ENCODE peak calls at places on chromosomes 3 and 15, in six cellular contexts. I is tibial artery, G is colonic mucosa, J is HepG2, H is breast epithelium, A is adrenal gland. K is an unnamed sample. For H3K4me1, the result is how much of the 10 kb centered on the place peaks cover.

GRCh38 chr3:197364410-197365071 is 66.1 kb upstream of the DLG1 start:
- DNase-seq in I (no peak), G (no peak), J (peak), H (no peak), A (no peak), K (no peak)

GRCh38 chr3:194537732-194538247 is 51.0 kb upstream of the ATP13A3 start:
- DNase-seq in I (no peak), G (peak), J (peak), H (no peak), A (peak), K (peak)

GRCh38 chr3:52095990-52096775 is 39.8 kb upstream of the DUSP7 start:
- DNase-seq in I (no peak), G (no peak), J (no peak), H (no peak), A (no peak), K (peak)

GRCh38 chr15:100929641-100930042 is 10.5 kb downstream of the LRRK1 start:
- DNase-seq in I (no peak), G (no peak), J (no peak), H (no peak), A (no peak), K (no peak)

GRCh38 chr3:123834631-123835030 is 49.5 kb downstream of the MYLK start:
- DNase-seq in I (no peak), G (no peak), J (no peak), H (no peak), A (no peak), K (no peak)

GRCh38 chr3:117054551-117054950 is 345.0 kb downstream of the TUSC7 start:
- DNase-seq in I (no peak), G (no peak), J (no peak), H (no peak), A (no peak), K (no peak)

GRCh38 chr15:41010335-41010734 is 57.1 kb downstream of the CHAC1 start:
- DNase-seq in I (no peak), G (no peak), J (no peak), H (no peak), A (no peak), K (no peak)

GRCh38 chr15:80695911-80696651 is 971 bp downstream of the ABHD17C start:
- DNase-seq in I (no peak), G (peak), J (peak), H (no peak), A (peak), K (peak)

GRCh38 chr3:78967061-78967460 is 800.7 kb downstream of the ROBO1 start:
- DNase-seq in I (no peak), G (no peak), J (no peak), H (no peak), A (no peak), K (no peak)

GRCh38 chr3:132723551-132723950 is 1.3 kb upstream of the NPHP3 start:
- DNase-seq in I (no peak), G (no peak), J (no peak), H (no peak), A (no peak), K (no peak)

GRCh38 chr15:93321881-93322282 is 232.9 kb upstream of the RGMA start:
- DNase-seq in I (no peak), G (no peak), J (peak), H (peak), A (no peak), K (no peak)

GRCh38 chr3:142118911-142119310 is 30.4 kb downstream of the TFDP2 start:
- DNase-seq in I (no peak), G (no peak), J (no peak), H (no peak), A (no peak), K (no peak)

GRCh38 chr3:150068440-150069157 is 97.9 kb upstream of the PFN2 start:
- DNase-seq in I (no peak), G (no peak), J (no peak), H (no peak), A (no peak), K (no peak)

GRCh38 chr3:105140899-105141367 is 225.8 kb upstream of the ALCAM start:
- DNase-seq in I (no peak), G (no peak), J (no peak), H (no peak), A (no peak), K (no peak)

GRCh38 chr3:105145516-105145915 is 221.2 kb upstream of the ALCAM start:
- DNase-seq in I (no peak), G (no peak), J (no peak), H (no peak), A (no peak), K (no peak)

GRCh38 chr3:105139851-105140560 is 226.7 kb upstream of the ALCAM start:
- DNase-seq in I (no peak), G (no peak), J (no peak), H (no peak), A (no peak), K (no peak)

GRCh38 chr3:105144837-105145236 is 221.9 kb upstream of the ALCAM start:
- DNase-seq in I (no peak), G (no peak), J (no peak), H (no peak), A (no peak), K (no peak)
- H3K4me1 ChIP-seq in I (under half), G (under half), J (under half), H (under half), A (under half), K (under half)

GRCh38 chr15:33022629-33023028 is 171.9 kb downstream of the FMN1 start:
- DNase-seq in I (peak), G (peak), J (no peak), H (peak), A (peak), K (peak)

GRCh38 chr15:33019354-33019981 is 175.0 kb downstream of the FMN1 start:
- DNase-seq in I (no peak), G (no peak), J (no peak), H (no peak), A (no peak), K (no peak)

GRCh38 chr15:33016405-33017024 is 178.0 kb downstream of the FMN1 start:
- DNase-seq in I (no peak), G (no peak), J (no peak), H (no peak), A (no peak), K (no peak)

GRCh38 chr15:33026614-33027013 is 167.9 kb downstream of the FMN1 start:
- DNase-seq in I (no peak), G (peak), J (no peak), H (no peak), A (no peak), K (no peak)

DNA sequence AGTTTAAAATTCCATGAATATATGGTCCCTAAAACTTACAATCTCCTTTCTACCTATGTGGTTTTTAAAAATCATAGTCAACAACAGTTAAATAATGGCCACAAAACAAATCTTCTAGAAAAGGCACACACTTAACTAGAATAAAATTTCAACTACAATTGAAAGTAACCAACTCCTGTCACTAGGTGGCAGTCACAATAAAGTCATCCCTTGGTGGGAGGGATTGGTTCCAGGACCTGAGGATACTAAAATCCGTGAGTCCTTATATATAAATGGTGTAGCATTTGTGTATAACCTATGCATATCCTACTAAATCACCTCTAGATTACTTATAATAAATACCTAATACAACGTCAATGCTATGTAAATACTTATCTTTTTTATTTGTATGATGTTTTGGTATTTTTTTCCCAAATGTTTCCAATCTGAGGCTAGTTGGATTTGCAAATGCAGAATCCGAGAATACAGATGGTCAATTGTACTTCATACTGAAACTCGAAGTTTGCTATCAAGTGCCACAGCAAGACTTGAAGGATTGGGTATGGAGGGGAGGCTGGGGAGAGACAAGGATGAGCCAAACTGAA is 172.6 kb downstream of the FMN1 start:
- DNase-seq in I (no peak), G (peak), J (peak), H (no peak), A (no peak), K (no peak)
- TF ChIP-seq CTCF in I (peak), G (peak), J (peak), H (peak), A (peak), K (peak)

GRCh38 chr15:52566889-52567288 is 1.9 kb downstream of the ARPP19 start:
- DNase-seq in I (no peak), G (no peak), J (no peak), H (no peak), A (no peak), K (no peak)
- H3K4me3 ChIP-seq in I (peak), G (peak), J (peak), H (peak), A (no peak), K (no peak)

DNA sequence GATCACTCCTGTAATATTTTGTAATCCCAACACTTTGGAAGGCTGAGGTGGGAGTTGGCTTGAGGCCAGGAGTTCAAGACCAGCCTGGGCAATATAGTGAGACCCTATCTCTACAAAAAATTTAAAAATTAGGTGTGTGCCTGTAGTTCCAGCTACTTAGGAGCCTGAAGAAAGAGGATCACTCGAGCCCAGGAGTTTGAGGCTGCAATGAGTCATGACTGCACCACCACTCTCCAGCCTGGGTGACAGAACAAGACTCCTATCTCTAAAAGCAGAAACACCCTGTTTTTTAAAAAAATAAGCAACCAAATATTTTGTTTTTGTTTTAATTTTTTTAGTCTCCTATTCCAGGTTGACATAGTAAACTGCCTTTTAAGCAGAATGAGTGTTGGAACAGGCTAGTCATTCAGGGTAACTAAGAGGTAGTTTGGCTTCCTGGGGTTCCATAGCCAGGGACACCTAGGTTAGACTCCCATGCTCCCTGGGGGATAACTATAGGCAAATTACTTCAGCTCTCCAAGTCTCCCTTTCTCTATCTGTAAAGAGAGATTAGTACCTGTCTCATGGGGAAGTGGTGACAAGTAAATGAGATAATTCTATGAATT is 114.6 kb upstream of the C15orf61 start:
- DNase-seq in I (no peak), G (no peak), J (no peak), H (no peak), A (no peak), K (no peak)
- H3K4me1 ChIP-seq in I (under half), G (under half), J (under half), H (under half), A (under half), K (under half)

GRCh38 chr15:66789029-66790025 is 87.3 kb downstream of the SMAD6 start:
- DNase-seq in I (peak), G (no peak), J (peak), H (no peak), A (peak), K (no peak)
- TF ChIP-seq CTCF in I (peak), G (no peak), J (peak), H (peak), A (peak), K (no peak)

GRCh38 chr15:70451861-70452653 is 311.3 kb downstream of the UACA start:
- DNase-seq in I (no peak), G (peak), J (no peak), H (no peak), A (no peak), K (peak)
- H3K4me3 ChIP-seq in I (no peak), G (no peak), J (no peak), H (no peak), A (no peak), K (no peak)

GRCh38 chr3:141057436-141057835 is 6.3 kb downstream of the SPSB4 start:
- DNase-seq in I (no peak), G (no peak), J (no peak), H (no peak), A (no peak), K (no peak)

GRCh38 chr3:141058996-141059395 is 7.8 kb downstream of the SPSB4 start:
- DNase-seq in I (no peak), G (no peak), J (no peak), H (no peak), A (no peak), K (no peak)

GRCh38 chr3:141057951-141058800 is 7.0 kb downstream of the SPSB4 start:
- DNase-seq in I (no peak), G (no peak), J (no peak), H (no peak), A (no peak), K (no peak)

GRCh38 chr3:141060287-141060686 is 9.1 kb downstream of the SPSB4 start:
- DNase-seq in I (no peak), G (no peak), J (no peak), H (no peak), A (no peak), K (no peak)

GRCh38 chr3:141059816-141060215 is 8.7 kb downstream of the SPSB4 start:
- DNase-seq in I (no peak), G (no peak), J (no peak), H (no peak), A (no peak), K (no peak)
- H3K4me1 ChIP-seq in I (under half), G (under half), J (under half), H (under half), A (under half), K (under half)